ENCODE peak calls at places on chromosomes 13 and 19, in seven cellular contexts. F is IMR-90, D is H1, Y is mesenchymal stem cell, S is trophoblast cell, T is neuronal stem cell, W is mesendoderm. J is an unnamed sample.

GRCh38 chr19:49556412-49557398 is 23.7 kb downstream of the NOSIP start:
- DNase-seq in F (no peak), D (peak), Y (no peak), S (no peak), T (no peak), W (peak), J (peak)

GRCh38 chr19:14433454-14434156 is 499 bp downstream of the PKN1 start:
- DNase-seq in F (no peak), D (peak), Y (no peak), S (peak), T (no peak), W (no peak), J (no peak)

GRCh38 chr13:91135949-91136348 is 211.5 kb upstream of the MIR17HG start:
- DNase-seq in F (no peak), D (no peak), Y (no peak), S (no peak), T (no peak), W (no peak), J (no peak)

GRCh38 chr13:79108914-79109643 is 297.0 kb downstream of the RBM26 start:
- DNase-seq in F (no peak), D (no peak), Y (no peak), S (peak), T (no peak), W (no peak), J (no peak)

GRCh38 chr19:15264061-15264932 is 32.0 kb upstream of the EPHX3 start:
- DNase-seq in F (peak), D (peak), Y (peak), S (peak), T (peak), W (peak), J (peak)

GRCh38 chr19:49361438-49362047 is 673 bp downstream of the TEAD2 start:
- DNase-seq in F (peak), D (no peak), Y (peak), S (peak), T (peak), W (peak), J (peak)

GRCh38 chr19:35729021-35729420 is 11.2 kb downstream of the KMT2B start:
- DNase-seq in F (no peak), D (no peak), Y (no peak), S (no peak), T (no peak), W (no peak), J (no peak)

GRCh38 chr19:1874554-1875185 is 10.6 kb downstream of the ABHD17A start:
- DNase-seq in F (no peak), D (no peak), Y (peak), S (no peak), T (no peak), W (no peak), J (no peak)

GRCh38 chr19:850221-850978 is 1.7 kb upstream of the ELANE start:
- DNase-seq in F (peak), D (no peak), Y (peak), S (peak), T (no peak), W (peak), J (peak)

GRCh38 chr19:2732883-2733282 is 6.9 kb downstream of the SLC39A3 start:
- DNase-seq in F (no peak), D (no peak), Y (no peak), S (no peak), T (no peak), W (no peak), J (no peak)

GRCh38 chr13:102798653-102799543 is at the start of the genes BIVM and POGLUT2:
- DNase-seq in F (peak), D (peak), Y (peak), S (peak), T (peak), W (peak), J (peak)

GRCh38 chr13:33676700-33677048 is 141.3 kb upstream of the RFC3 start:
- DNase-seq in F (peak), D (no peak), Y (peak), S (peak), T (no peak), W (peak), J (no peak)

GRCh38 chr13:104837756-104838155 is 1697.7 kb downstream of the EFNB2 start:
- DNase-seq in F (no peak), D (no peak), Y (no peak), S (no peak), T (no peak), W (no peak), J (no peak)

GRCh38 chr19:10501971-10502523 is 1.1 kb downstream of the KEAP1 start:
- DNase-seq in F (peak), D (peak), Y (peak), S (peak), T (no peak), W (peak), J (peak)

GRCh38 chr13:35817642-35818576 is 313.3 kb downstream of the DCLK1 start:
- DNase-seq in F (no peak), D (no peak), Y (no peak), S (no peak), T (no peak), W (no peak), J (no peak)

GRCh38 chr13:45436953-45437352 is 18.8 kb upstream of the SLC25A30 start:
- DNase-seq in F (no peak), D (no peak), Y (no peak), S (no peak), T (no peak), W (no peak), J (no peak)

GRCh38 chr19:19064811-19065745 is 1.3 kb downstream of the SLC25A42 start:
- DNase-seq in F (no peak), D (no peak), Y (peak), S (peak), T (no peak), W (no peak), J (no peak)

GRCh38 chr19:18317998-18318800 is 4.7 kb downstream of the LSM4 start:
- DNase-seq in F (no peak), D (no peak), Y (no peak), S (peak), T (no peak), W (no peak), J (no peak)

GRCh38 chr13:86080340-86080995 is 281.2 kb upstream of the SLITRK6 start:
- DNase-seq in F (no peak), D (no peak), Y (no peak), S (no peak), T (no peak), W (no peak), J (no peak)

GRCh38 chr19:13689050-13689449 is 75.3 kb upstream of the MRI1 start:
- DNase-seq in F (peak), D (peak), Y (peak), S (no peak), T (peak), W (peak), J (peak)

GRCh38 chr13:40464349-40464748 is 202.1 kb downstream of the FOXO1 start:
- DNase-seq in F (no peak), D (no peak), Y (no peak), S (no peak), T (no peak), W (no peak), J (no peak)

GRCh38 chr13:109336730-109337129 is 449.7 kb downstream of the IRS2 start:
- DNase-seq in F (peak), D (no peak), Y (peak), S (peak), T (no peak), W (peak), J (no peak)

GRCh38 chr19:49786432-49786831 is 19.6 kb downstream of the AP2A1 start:
- DNase-seq in F (peak), D (no peak), Y (peak), S (peak), T (no peak), W (peak), J (no peak)

GRCh38 chr13:43792456-43792855 is 5.7 kb upstream of the ENOX1 start:
- DNase-seq in F (no peak), D (no peak), Y (no peak), S (no peak), T (no peak), W (no peak), J (no peak)

GRCh38 chr19:3465552-3465951 is 14.8 kb downstream of the SMIM24 start:
- DNase-seq in F (no peak), D (no peak), Y (no peak), S (no peak), T (no peak), W (no peak), J (no peak)

GRCh38 chr19:35267818-35268545 is 780 bp upstream of the USF2 start:
- DNase-seq in F (peak), D (peak), Y (peak), S (peak), T (peak), W (peak), J (peak)

GRCh38 chr19:35596366-35596999 is 10.5 kb downstream of the PMIS2 start:
- DNase-seq in F (no peak), D (no peak), Y (peak), S (no peak), T (no peak), W (peak), J (no peak)

GRCh38 chr13:67134322-67135129 is 95.6 kb downstream of the PCDH9 start:
- DNase-seq in F (peak), D (no peak), Y (peak), S (no peak), T (no peak), W (no peak), J (no peak)

GRCh38 chr13:30119476-30119875 is 187.9 kb downstream of the KATNAL1 start:
- DNase-seq in F (peak), D (no peak), Y (peak), S (peak), T (no peak), W (no peak), J (no peak)

GRCh38 chr19:20079487-20079886 is 1.7 kb downstream of the ZNF90 start:
- DNase-seq in F (no peak), D (no peak), Y (peak), S (no peak), T (no peak), W (no peak), J (no peak)

GRCh38 chr13:40158218-40158617 is 502.8 kb downstream of the COG6 start:
- DNase-seq in F (no peak), D (no peak), Y (no peak), S (peak), T (no peak), W (no peak), J (no peak)

GRCh38 chr13:53782400-53783030 is 753.9 kb downstream of the OLFM4 start:
- DNase-seq in F (peak), D (peak), Y (peak), S (peak), T (peak), W (peak), J (peak)

GRCh38 chr13:46894534-46894906 is 2.3 kb downstream of the HTR2A start:
- DNase-seq in F (no peak), D (no peak), Y (peak), S (no peak), T (no peak), W (no peak), J (no peak)

GRCh38 chr19:10828981-10829821 is 6.8 kb downstream of the TMED1 start:
- DNase-seq in F (no peak), D (no peak), Y (no peak), S (no peak), T (no peak), W (peak), J (peak)

GRCh38 chr13:26280295-26280694 is 26.4 kb downstream of the CDK8 start:
- DNase-seq in F (peak), D (no peak), Y (peak), S (peak), T (no peak), W (no peak), J (no peak)

GRCh38 chr13:87674143-87674772 is 3.1 kb downstream of the SLITRK5 start:
- DNase-seq in F (no peak), D (peak), Y (peak), S (no peak), T (peak), W (peak), J (peak)

DNA sequence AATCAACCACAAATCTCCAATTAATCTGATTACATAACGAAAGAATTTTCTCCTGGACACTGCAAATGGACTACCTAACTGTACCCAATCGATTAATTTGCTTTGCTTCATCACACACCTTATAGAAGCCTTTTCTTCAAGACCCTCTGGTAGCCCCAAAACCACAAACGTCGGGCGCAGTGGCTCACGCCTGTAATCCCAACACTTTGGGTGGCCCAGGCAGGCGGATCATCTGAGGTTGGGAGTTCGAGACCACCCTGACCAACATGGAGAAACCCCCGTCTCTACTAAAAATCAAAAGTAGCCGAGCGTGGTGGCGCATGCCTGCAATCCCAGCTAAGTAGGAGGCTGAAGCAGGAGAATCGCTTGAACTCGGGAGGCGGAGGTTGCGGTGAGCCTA is 42.9 kb upstream of the ZNF429 start:
- DNase-seq in F (no peak), D (no peak), Y (no peak), S (no peak), T (no peak), W (no peak), J (no peak)
- H3K18ac ChIP-seq in F (no peak), D (no peak), Y (no peak), S (no peak), T (no peak), W (no peak), J (no peak)

DNA sequence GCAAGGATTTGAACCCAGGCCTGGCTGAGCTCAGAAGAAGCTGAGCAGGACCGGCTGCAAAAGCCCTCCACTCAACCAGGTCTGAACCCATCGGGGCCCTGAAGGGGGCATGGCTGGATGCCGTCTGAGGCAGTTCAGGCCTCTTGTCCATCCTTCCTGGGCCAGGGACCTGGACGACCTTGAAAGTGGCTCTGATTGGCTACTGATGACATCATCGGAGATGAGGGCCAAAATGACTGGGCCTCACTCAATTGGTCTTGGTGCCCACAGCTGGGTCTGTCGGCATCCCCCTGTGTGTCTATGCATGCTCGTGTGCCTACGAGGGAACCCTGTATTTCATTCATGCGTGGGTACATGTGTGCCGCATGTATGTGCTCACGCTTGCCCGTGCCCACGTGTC is 71.8 kb downstream of the PTPRS start:
- DNase-seq in F (no peak), D (no peak), Y (no peak), S (no peak), T (no peak), W (no peak), J (no peak)
- H2BK120ac ChIP-seq in F (no peak), D (no peak), Y (no peak), S (no peak), T (peak), W (no peak), J (no peak)

DNA sequence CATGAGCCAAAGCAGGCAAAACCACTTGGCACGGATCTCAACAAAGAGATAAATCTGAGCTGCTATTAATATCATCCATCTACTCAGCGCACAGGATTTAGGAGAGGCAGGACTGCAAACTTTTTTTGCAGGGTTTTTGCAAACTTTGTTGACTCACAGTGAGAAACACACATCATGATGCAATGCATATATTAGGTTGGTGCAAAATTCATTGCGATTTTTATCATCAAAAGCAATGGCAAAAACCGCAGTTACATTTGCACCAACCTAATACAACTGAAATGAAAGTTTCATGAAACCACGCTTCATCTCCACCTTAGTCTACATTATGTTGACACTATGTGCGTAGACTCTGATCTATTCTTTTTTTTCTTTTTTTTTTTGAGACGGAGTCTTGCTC is 4.5 kb upstream of the NOVA2 start:
- DNase-seq in F (no peak), D (no peak), Y (no peak), S (no peak), T (no peak), W (no peak), J (no peak)
- H3K4ac ChIP-seq in F (no peak), D (no peak), Y (no peak), S (no peak), T (no peak), W (no peak), J (no peak)

DNA sequence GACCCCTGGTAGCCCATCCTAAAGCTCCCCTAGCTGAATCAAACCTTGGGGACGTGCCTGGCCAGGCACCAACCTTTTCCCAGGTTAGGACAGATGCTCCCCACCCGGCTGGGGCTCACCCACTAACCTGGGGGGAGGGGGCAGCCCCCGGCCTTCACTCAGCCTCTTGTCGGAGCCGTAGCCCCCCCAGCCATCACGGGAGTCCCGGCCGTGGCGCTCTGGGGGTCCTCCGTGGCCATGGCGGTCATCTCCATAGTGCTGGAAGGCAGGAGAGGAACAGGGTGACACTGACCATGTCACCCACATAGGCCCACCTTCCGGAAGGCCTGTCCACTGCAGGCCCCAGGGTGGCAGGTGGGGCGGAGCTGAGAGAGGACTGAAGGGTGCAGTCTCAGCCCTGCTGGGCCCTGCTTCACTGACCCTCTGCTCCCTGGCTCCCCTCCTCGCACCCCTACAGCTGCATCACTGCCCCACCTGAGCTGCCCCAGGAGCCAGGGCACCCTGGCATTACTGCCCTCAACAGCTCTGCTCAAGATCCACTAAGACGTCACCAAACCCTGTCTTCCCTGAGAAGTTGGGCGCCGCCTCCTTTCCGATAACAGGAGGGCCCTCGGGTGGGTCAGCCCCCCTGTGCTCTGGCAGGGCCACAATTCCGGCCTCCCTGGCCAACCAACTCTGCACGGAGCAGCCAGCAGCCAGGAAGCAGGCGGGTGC is 22.6 kb upstream of the TINCR start:
- DNase-seq in F (no peak), D (no peak), Y (no peak), S (no peak), T (no peak), W (no peak), J (no peak)
- H3K18ac ChIP-seq in F (no peak), D (no peak), Y (no peak), S (no peak), T (no peak), W (no peak), J (no peak)

GRCh38 chr13:48054601-48055000 is 17.1 kb downstream of the NUDT15 start:
- DNase-seq in F (no peak), D (no peak), Y (no peak), S (peak), T (no peak), W (peak), J (no peak)
- H2BK120ac ChIP-seq in F (no peak), D (no peak), Y (no peak), S (no peak), T (no peak), W (no peak), J (no peak)

DNA sequence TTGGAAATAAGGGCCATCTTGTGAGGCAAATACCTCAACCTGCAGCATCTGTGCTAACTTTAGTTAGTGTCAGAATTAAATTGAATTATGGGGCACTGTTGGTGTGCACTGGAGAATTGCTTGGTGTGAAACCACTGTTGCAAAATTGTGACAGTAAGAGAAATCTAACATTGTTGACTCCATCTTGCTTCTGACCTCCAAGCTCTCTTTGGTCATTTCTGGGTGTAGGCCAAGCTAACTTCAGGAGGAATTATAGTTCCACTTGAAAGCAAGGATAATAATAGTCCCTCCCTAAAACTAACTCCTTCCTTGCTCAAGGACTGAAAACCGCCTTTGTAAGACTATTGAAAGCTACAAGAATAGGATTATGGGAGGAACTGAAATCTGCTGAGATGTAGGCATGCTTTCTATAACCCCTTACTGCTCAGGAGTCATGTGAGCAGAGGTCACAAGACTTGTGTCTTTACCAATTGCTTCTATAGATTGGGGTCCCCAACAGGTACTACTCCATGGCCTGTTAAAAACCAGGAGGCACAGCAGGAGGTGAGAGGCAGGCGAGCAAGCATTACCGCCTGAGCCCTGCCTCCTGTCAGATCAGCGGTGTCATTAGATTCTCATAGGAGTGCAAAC is 24.9 kb upstream of the GAS6 start:
- DNase-seq in F (no peak), D (no peak), Y (no peak), S (no peak), T (no peak), W (no peak), J (no peak)
- H3K4ac ChIP-seq in F (peak), D (no peak), Y (no peak), S (no peak), T (no peak), W (no peak), J (no peak)

DNA sequence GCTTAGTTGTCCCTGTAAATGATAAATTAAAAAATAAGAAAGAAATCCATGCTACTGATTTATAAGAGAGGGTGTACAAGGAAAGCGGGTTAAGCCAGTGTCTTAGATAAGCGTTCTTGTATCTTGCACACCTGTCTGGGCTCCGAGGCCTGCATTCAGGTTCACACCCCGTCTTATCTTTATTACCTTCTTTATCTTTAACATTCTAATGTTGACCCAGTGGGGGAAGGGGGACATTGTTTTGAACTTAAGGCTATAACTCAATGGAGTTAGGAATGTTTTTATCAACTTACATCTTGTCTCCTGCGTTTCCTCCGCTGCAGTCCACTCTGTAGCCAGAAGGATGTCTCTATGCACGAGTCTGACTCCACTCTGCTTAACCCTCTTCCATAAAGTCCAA is 71.2 kb downstream of the FGF9 start:
- DNase-seq in F (no peak), D (no peak), Y (no peak), S (peak), T (no peak), W (peak), J (no peak)
- H3K18ac ChIP-seq in F (no peak), D (no peak), Y (no peak), S (no peak), T (no peak), W (no peak), J (no peak)

J was measured in H9.